ENCODE peak calls at places on chromosome 12, in seven cellular contexts. Z is central memory CD8-positive, alpha-beta T cell; L is AG09319; B is stimulated activated CD4-positive, alpha-beta T cell treated with anti-CD3 and anti-CD28 coated beads, Interleukin-4, amount 100 ng/mL, for 1 hour; R is GM20000; W is amniotic epithelial cell; S is ELF-1. E is an unnamed sample.

GRCh38 chr12:51076235-51076930 is 7.0 kb downstream of the CSRNP2 start:
- DNase-seq in Z (no peak), L (no peak), B (no peak), R (no peak), W (no peak), S (no peak), E (no peak)

GRCh38 chr12:52971701-52972329 is 22.9 kb downstream of the KRT18 start:
- DNase-seq in Z (no peak), L (no peak), B (no peak), R (no peak), W (peak; percentile 86), S (peak; percentile 81), E (no peak)

GRCh38 chr12:69519871-69520270 is 49.7 kb downstream of the FRS2 start:
- DNase-seq in Z (no peak), L (no peak), B (no peak), R (no peak), W (peak; percentile 41), S (no peak), E (no peak)

GRCh38 chr12:16358896-16359295 is 11.5 kb downstream of the MGST1 start:
- DNase-seq in Z (no peak), L (no peak), B (no peak), R (no peak), W (no peak), S (no peak), E (no peak)

GRCh38 chr12:39966251-39966650 is 139.6 kb downstream of the SLC2A13 start:
- DNase-seq in Z (no peak), L (no peak), B (no peak), R (no peak), W (no peak), S (no peak), E (no peak)

GRCh38 chr12:22126758-22127157 is 80.7 kb downstream of the CMAS start:
- DNase-seq in Z (no peak), L (no peak), B (no peak), R (no peak), W (no peak), S (no peak), E (no peak)

GRCh38 chr12:71730936-71731335 is 23.7 kb upstream of the RAB21 start:
- DNase-seq in Z (no peak), L (no peak), B (no peak), R (no peak), W (peak; percentile 33), S (no peak), E (no peak)

GRCh38 chr12:52243264-52243773 is 10.3 kb downstream of the KRT7 start:
- DNase-seq in Z (no peak), L (peak; percentile 31), B (no peak), R (peak; percentile 15), W (peak; percentile 26), S (peak; percentile 51), E (no peak)

GRCh38 chr12:121600702-121601336 is 20.0 kb upstream of the KDM2B start:
- DNase-seq in Z (no peak), L (no peak), B (no peak), R (no peak), W (no peak), S (no peak), E (no peak)

GRCh38 chr12:41681898-41682297 is 462.8 kb downstream of the GXYLT1 start:
- DNase-seq in Z (no peak), L (no peak), B (no peak), R (no peak), W (no peak), S (no peak), E (no peak)

GRCh38 chr12:11166300-11166699 is 4.7 kb upstream of the SMIM10L1 start:
- DNase-seq in Z (no peak), L (no peak), B (no peak), R (no peak), W (no peak), S (no peak), E (no peak)

GRCh38 chr12:66438601-66439000 is 136.3 kb downstream of the HELB start:
- DNase-seq in Z (no peak), L (no peak), B (no peak), R (no peak), W (peak; percentile 89), S (peak; percentile 23), E (no peak)

GRCh38 chr12:108538796-108539195 is 22.2 kb downstream of the SART3 start:
- DNase-seq in Z (no peak), L (no peak), B (no peak), R (no peak), W (no peak), S (no peak), E (no peak)

GRCh38 chr12:24081581-24081980 is 132.1 kb upstream of the SOX5 start:
- DNase-seq in Z (no peak), L (no peak), B (no peak), R (no peak), W (no peak), S (no peak), E (no peak)

GRCh38 chr12:34363050-34363673 is 340.9 kb downstream of the ALG10 start:
- DNase-seq in Z (no peak), L (no peak), B (no peak), R (no peak), W (no peak), S (no peak), E (no peak)

GRCh38 chr12:27549231-27549800 is 25.3 kb downstream of the PPFIBP1 start:
- DNase-seq in Z (no peak), L (no peak), B (no peak), R (no peak), W (peak; percentile 82), S (no peak), E (no peak)

GRCh38 chr12:5593056-5593455 is 161.1 kb downstream of the NTF3 start:
- DNase-seq in Z (no peak), L (no peak), B (no peak), R (no peak), W (no peak), S (peak; percentile 28), E (no peak)

GRCh38 chr12:6821674-6822433 is at the start of gene GPR162:
- DNase-seq in Z (no peak), L (no peak), B (no peak), R (no peak), W (peak; percentile 54), S (peak; percentile 71), E (no peak)

GRCh38 chr12:6321905-6322304 is 11.4 kb downstream of the PLEKHG6 start:
- DNase-seq in Z (no peak), L (no peak), B (no peak), R (no peak), W (no peak), S (peak; percentile 76), E (no peak)

GRCh38 chr12:95790912-95791849 is 617 bp upstream of the NTN4 start:
- DNase-seq in Z (no peak), L (no peak), B (peak; percentile 30), R (peak; percentile 40), W (peak; percentile 60), S (peak; percentile 41), E (no peak)

GRCh38 chr12:50055831-50056628 is 1.4 kb upstream of the ASIC1 start:
- DNase-seq in Z (peak; percentile 41), L (no peak), B (peak; percentile 65), R (peak; percentile 92), W (peak; percentile 38), S (peak; percentile 87), E (peak; percentile 23)

GRCh38 chr12:54980341-54980740 is 4.2 kb downstream of the TESPA1 start:
- DNase-seq in Z (no peak), L (no peak), B (peak; percentile 45), R (no peak), W (peak; percentile 35), S (no peak), E (no peak)

GRCh38 chr12:38166225-38166624 is 150.3 kb upstream of the ALG10B start:
- DNase-seq in Z (no peak), L (no peak), B (no peak), R (no peak), W (no peak), S (no peak), E (no peak)

GRCh38 chr12:84070311-84070710 is 842.3 kb downstream of the SLC6A15 start:
- DNase-seq in Z (no peak), L (peak; percentile 89), B (no peak), R (no peak), W (peak; percentile 73), S (no peak), E (no peak)

GRCh38 chr12:124385219-124385969 is 90.5 kb downstream of the RFLNA start:
- DNase-seq in Z (no peak), L (no peak), B (no peak), R (no peak), W (peak; percentile 89), S (peak; percentile 76), E (no peak)

GRCh38 chr12:107126688-107127481 is 33.5 kb upstream of the CRY1 start:
- DNase-seq in Z (no peak), L (peak; percentile 7), B (no peak), R (no peak), W (no peak), S (no peak), E (peak; percentile 73)

GRCh38 chr12:96061864-96062453 is 26.6 kb upstream of the LTA4H start:
- DNase-seq in Z (peak; percentile 63), L (peak; percentile 74), B (peak; percentile 74), R (peak; percentile 73), W (peak; percentile 82), S (peak; percentile 81), E (peak; percentile 44)

E was measured in NCI-H2227 treated with DMSO at 0.1 percent for 48 hours.